ENCODE peak calls at places on chromosomes 2 and 18, in seven cellular contexts. E, Z, A, F, Y, H and L are unnamed samples.
A peak's percentile ranks its signal among the peaks of the same experiment; 100 is the strongest.

GRCh38 chr2:133303150-133303549 is 265.1 kb downstream of the NCKAP5 start:
- DNase-seq in E (no peak), Y (no peak), Z (no peak), A (no peak), F (peak; percentile 90), H (no peak), L (no peak)

GRCh38 chr2:136381722-136382633 is 264.0 kb upstream of the CXCR4 start:
- DNase-seq in A (no peak), F (no peak), Z (no peak), E (no peak), H (no peak), Y (no peak), L (no peak)

GRCh38 chr2:15284601-15285000 is 276.5 kb downstream of the NBAS start:
- DNase-seq in E (no peak), Y (no peak), H (no peak), Z (no peak), F (no peak), A (no peak), L (no peak)

GRCh38 chr2:64695656-64696310 is 42.1 kb upstream of the SERTAD2 start:
- DNase-seq in F (peak; percentile 16), E (no peak), H (no peak), Z (peak; percentile 39), Y (no peak), A (no peak), L (no peak)

GRCh38 chr2:188997276-188997675 is 23.1 kb downstream of the COL3A1 start:
- DNase-seq in E (no peak), Z (peak; percentile 74), A (no peak), Y (no peak), F (no peak), H (no peak), L (no peak)

GRCh38 chr18:69755041-69755440 is 192.6 kb downstream of the CD226 start:
- DNase-seq in H (no peak), F (no peak), A (no peak), E (no peak), Y (no peak), Z (no peak), L (no peak)

GRCh38 chr2:205684871-205685313 is 2.6 kb downstream of the NRP2 start:
- DNase-seq in E (peak; percentile 55), Y (no peak), A (no peak), H (peak; percentile 52), F (peak; percentile 60), Z (peak; percentile 41), L (no peak)

GRCh38 chr2:191220671-191221070 is 24.5 kb upstream of the MYO1B start:
- DNase-seq in E (no peak), Z (no peak), F (no peak), H (no peak), A (no peak), Y (no peak), L (no peak)

DNA sequence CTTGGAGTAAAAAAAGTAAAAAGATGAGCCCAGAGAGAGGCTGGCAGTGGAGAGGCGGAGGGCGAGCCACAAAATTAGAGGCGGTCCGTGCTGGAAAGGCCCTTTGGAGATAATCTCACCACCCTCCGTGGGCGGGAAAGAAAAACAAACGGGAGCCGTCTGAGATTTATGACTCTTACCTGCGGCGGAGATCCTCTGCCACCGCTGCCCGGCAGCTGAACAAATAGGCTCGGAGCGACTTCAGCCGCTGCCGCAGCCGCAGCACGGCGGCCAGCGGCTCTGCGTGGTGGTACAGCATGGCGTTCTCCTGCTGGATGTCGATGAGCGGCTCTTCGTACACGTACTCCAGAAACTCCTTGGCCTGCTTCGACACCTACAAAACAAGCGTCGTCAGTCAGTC is 94.6 kb downstream of the PLEKHM3 start:
- DNase-seq in Z (no peak), H (no peak), A (no peak), F (no peak), Y (no peak), E (peak; percentile 25), L (no peak)
- H3K4me3 ChIP-seq in Z (no peak overlapping the region), H (peak overlapping the region; percentile 14), A (peak overlapping the region; percentile 47), F (no peak overlapping the region), Y (no peak overlapping the region), E (no peak overlapping the region), L (no peak overlapping the region)

GRCh38 chr2:69644506-69644979 is 1.0 kb upstream of the AAK1 start:
- DNase-seq in H (no peak), F (no peak), E (no peak), Y (no peak), Z (no peak), A (no peak), L (no peak)

GRCh38 chr2:69641887-69642708 is 1.4 kb downstream of the AAK1 start:
- DNase-seq in E (no peak), Y (no peak), Z (no peak), H (no peak), A (no peak), F (no peak), L (no peak)

GRCh38 chr2:69645026-69645425 is 1.5 kb upstream of the AAK1 start:
- DNase-seq in Y (no peak), Z (no peak), F (no peak), H (no peak), A (no peak), E (peak; percentile 25), L (no peak)

GRCh38 chr2:69642709-69643601 is 584 bp downstream of the AAK1 start:
- DNase-seq in H (peak; percentile 43), F (peak; percentile 85), Y (peak; percentile 74), E (peak; percentile 75), Z (peak; percentile 78), A (peak; percentile 56), L (peak; percentile 43)

DNA sequence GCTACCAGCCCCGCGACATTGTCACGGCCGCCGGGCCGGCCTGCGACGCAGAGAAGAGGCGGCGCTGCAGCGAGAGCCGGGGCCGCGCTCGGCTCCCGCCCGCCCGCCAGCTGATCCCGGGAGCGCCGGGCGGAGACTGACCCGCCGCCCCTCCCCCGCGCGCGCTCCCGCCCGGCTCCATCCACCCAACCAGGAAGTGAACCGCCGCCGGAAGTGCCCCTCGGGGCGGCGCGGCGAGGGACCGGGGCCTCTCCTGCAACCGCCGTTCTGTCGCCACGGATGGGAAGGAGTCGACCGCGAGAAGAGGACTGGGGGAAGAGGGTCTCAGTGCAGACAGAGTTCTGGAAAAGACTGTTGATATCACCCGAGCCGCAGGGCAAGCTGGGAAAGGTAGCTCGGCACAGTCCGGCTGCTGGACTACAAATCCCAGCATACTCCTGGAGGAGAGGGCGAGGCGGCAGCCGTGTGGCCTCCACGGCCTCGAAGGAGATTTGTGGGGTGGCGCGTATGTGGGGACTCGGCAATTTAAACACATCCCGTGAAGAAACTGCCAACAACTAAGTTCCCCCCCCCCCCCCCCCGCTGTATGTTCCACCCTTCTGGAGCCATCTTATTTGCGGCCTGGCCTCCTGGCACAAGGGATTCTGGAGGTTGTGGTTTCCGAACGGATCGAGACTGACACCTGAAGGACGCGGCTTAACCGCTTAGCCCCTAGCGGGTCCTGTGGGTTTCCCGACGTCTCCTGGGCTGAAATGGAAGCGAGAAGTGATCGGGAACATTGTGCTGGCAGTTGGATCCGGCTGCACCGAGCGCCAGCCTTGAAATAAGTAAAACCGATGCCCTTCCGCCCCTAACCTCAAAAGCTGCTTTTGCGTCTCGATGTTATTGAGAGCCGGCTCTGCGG is at the start of gene AAK1:
- DNase-seq in A (peak; percentile 75), E (peak; percentile 88), Z (peak; percentile 92), F (peak; percentile 79), Y (peak; percentile 94), H (peak; percentile 89), L (peak; percentile 74)
- TF ChIP-seq CTCF in A (no peak), E (no peak), Z (no peak), F (no peak), Y (no peak), H (no peak), L (no peak)

DNA sequence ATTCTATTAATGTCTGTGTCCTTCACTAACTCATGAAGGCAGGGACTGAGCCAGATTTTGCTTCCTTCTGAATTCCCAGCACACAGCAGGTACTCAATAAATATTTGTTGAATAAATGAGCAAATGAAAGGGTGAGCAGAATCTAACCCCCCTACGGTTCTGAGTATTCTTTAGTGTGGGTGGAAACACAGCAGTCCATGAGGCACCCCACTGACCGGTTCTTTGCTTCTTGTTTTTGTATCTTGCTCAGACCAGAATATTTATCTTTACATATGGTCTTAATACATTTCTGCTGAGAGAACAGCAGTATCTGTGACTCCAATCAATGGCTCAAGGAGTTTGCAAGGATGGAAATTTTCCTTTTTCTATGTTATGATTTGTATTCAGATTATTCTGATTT is 506.4 kb upstream of the TNP1 start:
- DNase-seq in Y (no peak), H (no peak), Z (no peak), A (no peak), E (no peak), F (no peak), L (no peak)
- H3K4me3 ChIP-seq in Y (no peak overlapping the region), H (no peak overlapping the region), Z (no peak overlapping the region), A (no peak overlapping the region), E (no peak overlapping the region), F (no peak overlapping the region), L (no peak overlapping the region)

GRCh38 chr2:197599285-197599965 is 76.0 kb downstream of the RFTN2 start:
- DNase-seq in Y (no peak), A (no peak), Z (peak; percentile 64), H (no peak), E (peak; percentile 82), F (peak; percentile 56), L (no peak)
- TF ChIP-seq CTCF in Y (no peak), A (peak; percentile 56), Z (peak; percentile 42), H (no peak), E (peak; percentile 66), F (peak; percentile 40), L (no peak)